ENCODE peak calls at places on chromosomes 1 and 21, in nine cellular contexts. D is sigmoid colon, I is breast epithelium, W is stomach, K is Panc1, V is suprapubic skin, L is K562, Y is GM23338, Q is spleen. J is an unnamed sample. For H3K4me1 and H3K27me3, the result is how much of the 10 kb centered on the place peaks cover.

GRCh38 chr1:162854245-162854860 is 6.6 kb downstream of the CCDC190 start:
- DNase-seq in D (no peak), I (peak), W (peak), K (no peak), V (no peak), L (peak), Y (peak), Q (no peak), J (no peak)

GRCh38 chr1:230542054-230542453 is 100.2 kb upstream of the COG2 start:
- DNase-seq in D (no peak), I (no peak), W (no peak), K (no peak), V (no peak), L (peak), Y (no peak), Q (no peak), J (no peak)

GRCh38 chr1:114130846-114131525 is 22.7 kb downstream of the SYT6 start:
- DNase-seq in D (peak), I (no peak), W (no peak), K (no peak), V (no peak), L (no peak), Y (no peak), Q (peak), J (no peak)

GRCh38 chr1:238961790-238962189 is 424.6 kb upstream of the CHRM3 start:
- DNase-seq in D (no peak), I (no peak), W (no peak), K (no peak), V (no peak), L (no peak), Y (no peak), Q (no peak), J (no peak)

GRCh38 chr21:30044447-30045064 is 104.8 kb upstream of the GRIK1 start:
- DNase-seq in D (no peak), I (no peak), W (no peak), K (peak), V (no peak), L (peak), Y (peak), Q (no peak), J (no peak)

GRCh38 chr21:45130324-45130774 is 56.0 kb downstream of the ADARB1 start:
- DNase-seq in D (peak), I (no peak), W (no peak), K (no peak), V (no peak), L (no peak), Y (no peak), Q (no peak), J (no peak)

GRCh38 chr1:101506541-101507164 is 269.8 kb downstream of the S1PR1 start:
- DNase-seq in D (no peak), I (no peak), W (no peak), K (peak), V (no peak), L (peak), Y (peak), Q (no peak), J (no peak)

GRCh38 chr1:247386695-247387094 is 29.3 kb upstream of the NLRP3 start:
- DNase-seq in D (no peak), I (no peak), W (no peak), K (no peak), V (no peak), L (peak), Y (no peak), Q (no peak), J (no peak)

GRCh38 chr1:40641601-40642242 is 23.8 kb downstream of the RIMS3 start:
- DNase-seq in D (no peak), I (no peak), W (no peak), K (no peak), V (no peak), L (no peak), Y (no peak), Q (peak), J (no peak)

GRCh38 chr1:61227857-61228557 is 145.6 kb downstream of the NFIA start:
- DNase-seq in D (no peak), I (no peak), W (no peak), K (no peak), V (no peak), L (no peak), Y (no peak), Q (no peak), J (no peak)

GRCh38 chr1:61224609-61225008 is 142.2 kb downstream of the NFIA start:
- DNase-seq in D (no peak), I (no peak), W (no peak), K (no peak), V (no peak), L (no peak), Y (no peak), Q (no peak), J (no peak)

GRCh38 chr1:61225478-61225877 is 143.1 kb downstream of the NFIA start:
- DNase-seq in D (no peak), I (no peak), W (no peak), K (no peak), V (no peak), L (no peak), Y (no peak), Q (no peak), J (no peak)

GRCh38 chr1:61230523-61230922 is 148.2 kb downstream of the NFIA start:
- DNase-seq in D (no peak), I (no peak), W (no peak), K (no peak), V (no peak), L (no peak), Y (no peak), Q (no peak), J (no peak)

DNA sequence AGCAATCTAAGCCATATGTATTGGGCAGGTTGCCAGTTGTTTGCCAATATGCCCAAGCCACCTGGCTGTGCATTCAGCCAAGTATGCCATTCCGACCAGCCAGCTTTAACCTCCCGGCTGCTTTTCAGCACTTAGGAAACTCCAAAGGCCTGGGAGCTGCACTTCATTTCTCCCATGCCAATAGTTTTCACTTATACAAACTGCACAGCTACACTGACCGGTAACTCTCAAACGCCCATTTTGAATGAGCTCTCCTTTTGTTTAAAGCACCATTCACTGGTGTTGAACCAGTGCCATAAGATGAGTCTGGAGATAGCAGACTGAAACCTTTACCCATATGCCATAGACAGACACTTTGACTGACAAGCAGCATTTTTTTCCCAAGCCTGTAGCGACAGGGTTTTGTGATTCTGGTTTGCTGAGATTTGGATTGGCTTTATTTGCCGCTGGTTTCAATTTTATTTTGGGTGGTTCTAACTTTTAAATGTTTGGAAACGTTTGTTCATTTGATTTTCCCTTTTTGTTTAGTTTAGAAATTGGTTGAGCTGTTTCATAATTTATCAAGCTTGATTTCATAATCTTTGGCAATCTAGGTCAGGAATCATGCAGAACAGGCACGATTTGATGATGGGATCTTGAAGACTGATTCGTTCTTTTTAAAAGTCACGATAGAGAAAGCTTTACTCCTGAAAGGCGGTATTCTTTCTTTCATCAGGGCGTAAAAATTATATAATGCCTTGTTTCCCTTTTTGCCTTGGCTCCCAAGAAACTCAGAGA is 144.6 kb downstream of the NFIA start:
- DNase-seq in D (no peak), I (no peak), W (peak), K (no peak), V (no peak), L (no peak), Y (no peak), Q (no peak), J (no peak)
- H3K4me1 ChIP-seq in D (under half), I (under half), W (half or more), K (under half), V (under half), L (under half), Y (under half), Q (under half), J (under half)

GRCh38 chr1:4733446-4734175 is 79.2 kb downstream of the AJAP1 start:
- DNase-seq in D (no peak), I (no peak), W (no peak), K (no peak), V (no peak), L (no peak), Y (no peak), Q (no peak), J (no peak)
- H3K27me3 ChIP-seq in D (under half), I (under half), W (under half), K (under half), V (under half), L (under half), Y (under half), Q (under half), J (under half)

DNA sequence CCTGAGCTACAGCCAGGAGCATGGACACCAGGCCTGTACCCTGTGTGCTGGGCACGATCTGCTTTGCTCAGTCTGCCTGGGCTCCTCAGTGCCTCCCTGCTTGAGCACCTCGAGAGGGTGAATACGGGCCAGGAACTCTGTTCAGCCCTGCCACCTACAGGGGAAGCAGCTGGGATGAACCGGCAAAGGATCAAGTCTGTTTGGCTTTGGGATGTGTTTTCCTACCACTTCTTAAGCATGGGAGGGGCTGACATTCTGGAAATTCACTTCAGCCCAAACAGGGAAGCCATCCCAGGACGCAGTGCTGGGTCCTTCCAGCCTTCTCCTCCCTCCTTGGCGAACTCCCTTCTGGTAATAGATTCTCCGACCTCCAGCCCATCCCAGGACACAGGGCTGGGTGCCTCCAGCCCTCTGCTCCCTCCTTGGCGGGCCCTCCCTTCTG is 55.8 kb upstream of the SELENON start:
- DNase-seq in D (peak), I (peak), W (peak), K (peak), V (peak), L (peak), Y (peak), Q (no peak), J (no peak)
- TF ChIP-seq POLR2AphosphoS5 in D (peak), I (peak), W (peak), K (no peak), V (no peak), L (no peak), Y (no peak), Q (peak), J (peak)

GRCh38 chr1:203800001-203800400 is 4.6 kb downstream of the ZBED6 start:
- DNase-seq in D (no peak), I (no peak), W (no peak), K (no peak), V (no peak), L (peak), Y (no peak), Q (no peak), J (no peak)

GRCh38 chr1:203796223-203796747 is 862 bp downstream of the ZBED6 start:
- DNase-seq in D (no peak), I (no peak), W (no peak), K (no peak), V (peak), L (peak), Y (peak), Q (peak), J (peak)

GRCh38 chr1:203797948-203798347 is 2.5 kb downstream of the ZBED6 start:
- DNase-seq in D (peak), I (no peak), W (no peak), K (no peak), V (no peak), L (peak), Y (no peak), Q (no peak), J (no peak)

GRCh38 chr1:203797216-203797615 is 1.8 kb downstream of the ZBED6 start:
- DNase-seq in D (no peak), I (no peak), W (no peak), K (no peak), V (no peak), L (no peak), Y (no peak), Q (no peak), J (no peak)

GRCh38 chr1:203799157-203799556 is 3.7 kb downstream of the ZBED6 start:
- DNase-seq in D (no peak), I (no peak), W (no peak), K (no peak), V (no peak), L (no peak), Y (no peak), Q (no peak), J (no peak)
- H3K4me1 ChIP-seq in D (half or more), I (under half), W (half or more), K (under half), V (half or more), L (under half), Y (under half), Q (under half), J (half or more)

GRCh38 chr1:26361605-26362122 is 7.7 kb upstream of the CRYBG2 start:
- DNase-seq in D (peak), I (no peak), W (no peak), K (no peak), V (no peak), L (no peak), Y (no peak), Q (no peak), J (no peak)
- H3K27me3 ChIP-seq in D (under half), I (under half), W (under half), K (under half), V (half or more), L (under half), Y (under half), Q (under half), J (under half)